ENCODE peak calls at places on chromosomes 1 and 21, in five cellular contexts. C, T, A, G and V are unnamed samples.
A peak's percentile ranks its signal among the peaks of the same experiment; 100 is the strongest.

GRCh38 chr1:16110884-16111283 is 37.4 kb upstream of the FAM131C start:
- DNase-seq in C (no peak), T (no peak), A (no peak), G (no peak), V (no peak)

GRCh38 chr1:230940848-230941247 is 37.8 kb downstream of the TTC13 start:
- DNase-seq in C (no peak), T (no peak), A (no peak), G (no peak), V (no peak)

GRCh38 chr1:218584418-218585155 is 239.5 kb downstream of the TGFB2 start:
- DNase-seq in C (no peak), T (peak; percentile 24), A (no peak), G (peak; percentile 27), V (no peak)

GRCh38 chr1:8910914-8911313 is 32.4 kb upstream of the ENO1 start:
- DNase-seq in C (no peak), T (no peak), A (no peak), G (no peak), V (no peak)

GRCh38 chr1:4510276-4510691 is 144.1 kb upstream of the AJAP1 start:
- DNase-seq in C (no peak), T (no peak), A (no peak), G (no peak), V (no peak)

GRCh38 chr1:178267646-178268094 is 173.8 kb downstream of the RASAL2 start:
- DNase-seq in C (no peak), T (peak; percentile 7), A (no peak), G (peak; percentile 18), V (no peak)

GRCh38 chr1:172144445-172145060 is 275.9 kb upstream of the C1orf105 start:
- DNase-seq in C (no peak), T (no peak), A (no peak), G (no peak), V (no peak)

GRCh38 chr1:41851589-41851988 is 67.1 kb downstream of the HIVEP3 start:
- DNase-seq in C (no peak), T (peak; percentile 44), A (no peak), G (peak; percentile 57), V (no peak)

GRCh38 chr1:172401907-172402306 is 18.6 kb upstream of the C1orf105 start:
- DNase-seq in C (no peak), T (no peak), A (no peak), G (no peak), V (no peak)

GRCh38 chr1:227945891-227946623 is 1.7 kb downstream of the WNT9A start:
- DNase-seq in C (peak; percentile 60), T (peak; percentile 77), A (peak; percentile 33), G (peak; percentile 98), V (no peak)

GRCh38 chr1:117826551-117827078 is 102.8 kb downstream of the GDAP2 start:
- DNase-seq in C (peak; percentile 43), T (peak; percentile 19), A (no peak), G (peak; percentile 41), V (no peak)

GRCh38 chr1:63152572-63152971 is 169.8 kb upstream of the FOXD3 start:
- DNase-seq in C (no peak), T (no peak), A (no peak), G (no peak), V (no peak)

GRCh38 chr1:89927037-89927436 is 67.9 kb upstream of the ZNF326 start:
- DNase-seq in C (no peak), T (no peak), A (no peak), G (no peak), V (no peak)

GRCh38 chr1:194374649-194375048 is 1188.2 kb upstream of the B3GALT2 start:
- DNase-seq in C (no peak), T (no peak), A (no peak), G (no peak), V (no peak)

GRCh38 chr21:32135401-32136363 is 143.2 kb downstream of the MIS18A start:
- DNase-seq in C (no peak), T (no peak), A (peak; percentile 15), G (no peak), V (no peak)

GRCh38 chr1:101174722-101175121 is 62.1 kb upstream of the S1PR1 start:
- DNase-seq in C (no peak), T (no peak), A (no peak), G (peak; percentile 29), V (no peak)

GRCh38 chr1:185864889-185865288 is 130.7 kb downstream of the HMCN1 start:
- DNase-seq in C (no peak), T (no peak), A (no peak), G (peak; percentile 5), V (no peak)

GRCh38 chr1:198986041-198986440 is 347.2 kb downstream of the PTPRC start:
- DNase-seq in C (no peak), T (no peak), A (no peak), G (no peak), V (no peak)

GRCh38 chr1:81467433-81467832 is 333.3 kb upstream of the ADGRL2 start:
- DNase-seq in C (no peak), T (no peak), A (no peak), G (no peak), V (no peak)

GRCh38 chr1:44926311-44926781 is 60.0 kb downstream of the EIF2B3 start:
- DNase-seq in C (no peak), T (no peak), A (no peak), G (no peak), V (no peak)

GRCh38 chr1:163824006-163824405 is 502.3 kb downstream of the NUF2 start:
- DNase-seq in C (no peak), T (no peak), A (no peak), G (no peak), V (no peak)

GRCh38 chr1:28898267-28898955 is 16.0 kb upstream of the EPB41 start:
- DNase-seq in C (no peak), T (no peak), A (no peak), G (no peak), V (no peak)

GRCh38 chr1:237470712-237471310 is 419.9 kb downstream of the ZP4 start:
- DNase-seq in C (no peak), T (no peak), A (no peak), G (peak; percentile 16), V (no peak)

GRCh38 chr1:903721-904270 is 19.9 kb upstream of the SAMD11 start:
- DNase-seq in C (no peak), T (no peak), A (peak; percentile 18), G (peak; percentile 1), V (no peak)

GRCh38 chr1:112296908-112297307 is 99.1 kb upstream of the CTTNBP2NL start:
- DNase-seq in C (no peak), T (no peak), A (no peak), G (no peak), V (no peak)

GRCh38 chr1:37792943-37793686 is 532 bp upstream of the MANEAL start:
- DNase-seq in C (no peak), T (no peak), A (no peak), G (no peak), V (no peak)

GRCh38 chr1:236497908-236498307 is 25.9 kb upstream of the LGALS8 start:
- DNase-seq in C (no peak), T (no peak), A (no peak), G (no peak), V (no peak)

GRCh38 chr1:3623441-3624150 is 1.2 kb upstream of the TPRG1L start:
- DNase-seq in C (no peak), T (no peak), A (no peak), G (no peak), V (no peak)

GRCh38 chr1:94646786-94647555 is 105.4 kb upstream of the F3 start:
- DNase-seq in C (no peak), T (no peak), A (no peak), G (no peak), V (no peak)

GRCh38 chr1:94650301-94650700 is 108.7 kb upstream of the F3 start:
- DNase-seq in C (no peak), T (no peak), A (no peak), G (no peak), V (no peak)

GRCh38 chr1:94646151-94646643 is 104.6 kb upstream of the F3 start:
- DNase-seq in C (no peak), T (no peak), A (no peak), G (peak; percentile 41), V (no peak)

GRCh38 chr1:94644371-94644770 is 102.8 kb upstream of the F3 start:
- DNase-seq in C (no peak), T (no peak), A (no peak), G (no peak), V (no peak)

DNA sequence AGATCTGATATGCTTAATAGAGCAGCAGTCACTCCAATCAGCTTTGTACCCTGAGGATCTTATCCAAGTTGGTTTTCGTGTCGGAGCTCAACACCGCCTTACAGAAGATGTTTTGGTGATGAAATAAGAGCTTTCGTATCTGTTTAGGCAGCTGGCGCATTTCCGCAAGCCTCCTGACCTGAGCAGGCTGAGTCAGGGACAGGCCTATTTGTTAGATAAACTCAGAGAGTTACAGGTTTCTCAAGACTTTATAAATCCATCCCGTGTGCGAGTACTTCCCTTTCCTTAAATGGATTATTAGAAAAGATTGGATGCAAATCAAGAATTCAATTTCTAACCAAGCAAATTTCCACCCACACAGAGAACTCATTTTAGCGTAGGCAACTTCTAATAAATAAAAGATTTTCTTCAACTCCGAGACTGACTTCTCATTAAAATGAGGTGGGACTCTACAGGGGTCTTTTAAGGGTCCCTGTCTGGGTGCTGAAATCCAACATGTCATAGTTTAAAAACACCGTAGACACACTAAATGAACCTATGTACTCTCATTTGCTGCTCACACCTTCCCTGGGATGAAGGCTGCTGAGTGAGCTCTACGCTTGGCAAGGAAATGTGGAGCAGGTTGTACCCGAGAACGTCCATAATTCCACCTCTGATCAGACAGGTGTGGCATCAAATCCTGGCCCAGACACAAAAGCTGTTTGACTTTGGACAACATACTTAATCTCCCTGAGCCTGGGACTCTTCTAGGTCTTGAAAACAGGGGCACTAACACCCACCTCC is 106.9 kb upstream of the F3 start:
- DNase-seq in C (no peak), T (no peak), A (no peak), G (no peak), V (no peak)
- TF ChIP-seq POLR2A in C (no peak), T (no peak), A (no peak), G (no peak), V (no peak)

GRCh38 chr1:173714759-173715537 is at the start of gene KLHL20:
- DNase-seq in C (peak; percentile 89), T (peak; percentile 89), A (peak; percentile 54), G (peak; percentile 65), V (peak; percentile 56)
- TF ChIP-seq POLR2A in C (peak; percentile 90), T (peak; percentile 76), A (peak; percentile 95), G (peak; percentile 95), V (peak; percentile 87)

DNA sequence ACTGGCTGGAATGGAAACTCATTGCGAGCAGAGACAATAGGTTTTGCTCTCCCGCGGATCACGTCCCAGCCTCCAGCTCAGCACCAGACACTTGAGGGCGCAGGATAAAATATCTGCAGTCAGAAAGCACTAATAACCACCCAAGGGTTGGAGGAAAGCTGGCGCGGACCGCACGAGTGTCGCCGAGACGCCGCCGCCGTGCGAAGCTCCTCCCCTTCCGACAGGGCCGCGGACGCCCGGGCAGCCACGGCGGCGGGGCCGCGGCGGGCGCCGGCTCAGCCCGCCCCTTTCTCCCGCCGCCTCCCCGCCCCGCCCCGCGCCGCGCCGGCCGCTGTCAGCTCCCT is at the start of gene CMPK1:
- DNase-seq in C (peak; percentile 49), T (peak; percentile 37), A (peak; percentile 71), G (peak; percentile 43), V (peak; percentile 72)
- TF ChIP-seq POLR2A in C (peak; percentile 78), T (peak; percentile 87), A (peak; percentile 76), G (no peak), V (peak; percentile 71)

DNA sequence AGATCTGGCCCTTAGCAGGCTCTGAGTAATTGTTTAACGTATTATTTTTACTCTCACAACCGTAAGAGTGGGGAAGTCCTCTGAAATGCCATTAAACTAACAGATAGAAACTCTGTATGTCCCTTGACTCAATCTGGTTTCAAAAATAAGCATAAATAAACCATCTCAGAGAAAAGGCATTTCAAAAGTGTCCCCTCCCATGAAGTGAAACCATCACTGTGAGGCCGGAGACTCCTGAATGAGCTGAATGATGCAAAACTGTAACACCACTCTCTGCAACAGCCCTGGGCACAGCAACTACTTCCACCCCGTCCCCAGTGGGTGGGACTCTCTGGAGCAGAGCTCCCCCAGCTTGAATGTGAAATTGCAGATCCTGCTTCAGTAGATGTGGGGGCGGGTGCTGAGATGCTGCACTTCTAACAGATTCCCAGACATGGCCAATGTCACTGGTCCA is 104.1 kb downstream of the SYF2 start:
- DNase-seq in C (no peak), T (no peak), A (peak; percentile 44), G (no peak), V (no peak)
- TF ChIP-seq POLR2A in C (no peak), T (no peak), A (no peak), G (no peak), V (no peak)